ENCODE peak calls at places on chromosomes 16 and 17, in four cellular contexts. D is HEK293T, O is GM12878, Y is HepG2. M is an unnamed sample.

GRCh38 chr17:78431692-78431958 is 53.2 kb downstream of the PGS1 start:
- DNase-seq in O (no peak), D (no peak), Y (no peak), M (no peak)

GRCh38 chr16:69619514-69619913 is 53.7 kb downstream of the NFAT5 start:
- DNase-seq in O (no peak), Y (no peak), D (no peak), M (peak)

GRCh38 chr16:58027341-58028167 is 2.0 kb downstream of the MMP15 start:
- DNase-seq in D (peak), O (no peak), Y (peak), M (peak)

GRCh38 chr16:66441586-66442375 is 14.7 kb downstream of the BEAN1 start:
- DNase-seq in O (no peak), D (no peak), Y (no peak), M (no peak)

GRCh38 chr16:31505483-31505882 is 2.7 kb downstream of the RUSF1 start:
- DNase-seq in Y (no peak), O (peak), D (no peak), M (no peak)

GRCh38 chr17:14298221-14298994 is 2.5 kb upstream of the HS3ST3B1 start:
- DNase-seq in O (no peak), D (no peak), Y (no peak), M (no peak)

GRCh38 chr17:55926276-55926995 is 175.6 kb downstream of the PCTP start:
- DNase-seq in Y (no peak), O (no peak), D (no peak), M (no peak)

GRCh38 chr17:2190014-2190413 is 113.6 kb downstream of the SMG6 start:
- DNase-seq in D (no peak), Y (no peak), O (no peak), M (no peak)

GRCh38 chr17:62865586-62865985 is 57.5 kb upstream of the MARCHF10 start:
- DNase-seq in O (no peak), D (no peak), Y (no peak), M (no peak)

GRCh38 chr17:51355314-51356083 is 95.2 kb downstream of the UTP18 start:
- DNase-seq in Y (no peak), D (no peak), O (no peak), M (no peak)

GRCh38 chr16:85151603-85152413 is 39.5 kb upstream of the CIBAR2 start:
- DNase-seq in D (no peak), Y (no peak), O (no peak), M (peak)

GRCh38 chr16:4647661-4647965 is 23.0 kb downstream of the MGRN1 start:
- DNase-seq in Y (no peak), O (no peak), D (no peak), M (no peak)

GRCh38 chr16:21950782-21951521 is 2.2 kb upstream of the UQCRC2 start:
- DNase-seq in D (peak), O (no peak), Y (peak), M (peak)

GRCh38 chr16:86479419-86479818 is 30.9 kb upstream of the FOXF1 start:
- DNase-seq in Y (no peak), O (no peak), D (no peak), M (no peak)

GRCh38 chr17:81468765-81469121 is 43.9 kb downstream of the ACTG1 start:
- DNase-seq in Y (no peak), O (no peak), D (no peak), M (no peak)

GRCh38 chr17:79597996-79598557 is 12.8 kb downstream of the RBFOX3 start:
- DNase-seq in O (no peak), Y (no peak), D (no peak), M (no peak)

GRCh38 chr17:55366020-55366481 is 55.6 kb downstream of the MMD start:
- DNase-seq in O (no peak), Y (no peak), D (no peak), M (no peak)

GRCh38 chr17:75087558-75088453 is at the start of gene SLC16A5:
- DNase-seq in Y (peak), O (no peak), D (peak), M (peak)
- TF ChIP-seq TARDBP in Y (no peak), O (no peak), D (no peak), M (no peak)

GRCh38 chr16:72856797-72857196 is 191.1 kb downstream of the ZFHX3 start:
- DNase-seq in D (peak), Y (peak), O (no peak), M (peak)
- TF ChIP-seq TARDBP in D (no peak), Y (no peak), O (no peak), M (no peak)

DNA sequence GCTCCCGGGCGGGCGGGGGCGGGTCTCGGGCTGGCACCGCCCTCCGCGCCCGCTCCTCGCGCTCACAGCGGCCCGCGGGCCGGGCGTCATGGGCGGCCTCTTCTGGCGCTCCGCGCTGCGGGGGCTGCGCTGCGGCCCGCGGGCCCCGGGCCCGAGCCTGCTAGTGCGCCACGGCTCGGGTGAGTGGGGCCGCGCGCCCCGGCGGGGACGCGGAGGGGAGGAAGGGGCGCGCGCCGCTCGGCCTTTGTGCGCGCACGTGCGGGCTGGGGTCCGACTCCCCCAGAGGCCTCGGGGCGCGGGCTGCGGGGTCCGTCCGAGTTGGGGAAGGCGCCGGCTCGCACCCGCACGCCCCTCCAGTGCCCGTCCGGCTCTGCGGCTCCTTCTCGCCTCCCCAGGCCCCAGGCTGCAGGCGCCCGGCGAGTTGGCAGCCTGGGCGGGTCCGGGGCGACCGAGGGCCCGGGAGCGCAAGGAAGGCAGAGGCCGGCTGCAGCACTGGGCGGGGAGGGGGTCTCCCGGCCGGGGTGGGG is at the start of gene NME4:
- DNase-seq in D (peak), O (no peak), Y (no peak), M (peak)
- TF ChIP-seq TARDBP in D (no peak), O (no peak), Y (no peak), M (no peak)

GRCh38 chr16:48918520-48919258 is 308.7 kb upstream of the N4BP1 start:
- DNase-seq in D (no peak), Y (no peak), O (no peak), M (no peak)
- TF ChIP-seq TARDBP in D (no peak), Y (no peak), O (no peak), M (no peak)